ENCODE peak calls at places on chromosomes 6 and 20, in four cellular contexts. A, E, S and D are unnamed samples.

GRCh38 chr6:128327890-128328289 is 192.5 kb downstream of the PTPRK start:
- DNase-seq in A (no peak), E (no peak), S (no peak), D (no peak)

GRCh38 chr6:1123406-1123805 is 188.5 kb upstream of the FOXQ1 start:
- DNase-seq in A (no peak), E (no peak), S (no peak), D (no peak)

GRCh38 chr20:58127731-58128130 is 100.7 kb downstream of the ANKRD60 start:
- DNase-seq in A (no peak), E (no peak), S (no peak), D (no peak)

GRCh38 chr6:3882865-3883264 is 33.7 kb downstream of the FAM50B start:
- DNase-seq in A (no peak), E (peak), S (no peak), D (no peak)

GRCh38 chr20:57844626-57845596 is 135.1 kb upstream of the PMEPA1 start:
- DNase-seq in A (no peak), E (no peak), S (no peak), D (no peak)

GRCh38 chr6:105645958-105646357 is 243.1 kb upstream of the PREP start:
- DNase-seq in A (no peak), E (no peak), S (no peak), D (no peak)

GRCh38 chr20:17976305-17976704 is 7.5 kb downstream of the MGME1 start:
- DNase-seq in A (no peak), E (no peak), S (no peak), D (no peak)

GRCh38 chr20:50733644-50734349 is 2.4 kb downstream of the PARD6B start:
- DNase-seq in A (no peak), E (no peak), S (no peak), D (no peak)

GRCh38 chr6:63858691-63859090 is 223.1 kb downstream of the PHF3 start:
- DNase-seq in A (no peak), E (no peak), S (no peak), D (no peak)

GRCh38 chr20:39249798-39250197 is 287.7 kb downstream of the DHX35 start:
- DNase-seq in A (no peak), E (no peak), S (no peak), D (no peak)

GRCh38 chr20:48845721-48846306 is 18.0 kb upstream of the PREX1 start:
- DNase-seq in A (no peak), E (no peak), S (no peak), D (no peak)

GRCh38 chr20:25205277-25206062 is 10.0 kb downstream of the ENTPD6 start:
- DNase-seq in A (no peak), E (no peak), S (no peak), D (no peak)

GRCh38 chr20:37669062-37669772 is 24.6 kb upstream of the CTNNBL1 start:
- DNase-seq in A (no peak), E (no peak), S (no peak), D (no peak)